ENCODE peak calls at places on chromosome 5, in four cellular contexts. B is SK-N-MC, Z is hepatocyte, S is GM23248. I is an unnamed sample.

GRCh38 chr5:116042375-116042774 is 10.1 kb downstream of the ARL14EPL start:
- DNase-seq in B (no peak), Z (no peak), S (no peak), I (no peak)

GRCh38 chr5:89047591-89047990 is 164.6 kb upstream of the MEF2C start:
- DNase-seq in B (no peak), Z (no peak), S (peak; percentile 77), I (no peak)

GRCh38 chr5:10328323-10328722 is 20.6 kb upstream of the CMBL start:
- DNase-seq in B (no peak), Z (no peak), S (no peak), I (no peak)

GRCh38 chr5:103293719-103294118 is 35.2 kb downstream of the MACIR start:
- DNase-seq in B (no peak), Z (no peak), S (no peak), I (no peak)

GRCh38 chr5:893711-894110 is 1.0 kb downstream of the TRIP13 start:
- DNase-seq in B (no peak), Z (no peak), S (no peak), I (no peak)

GRCh38 chr5:7754997-7755596 is 95.8 kb downstream of the CFAP90 start:
- DNase-seq in B (no peak), Z (peak; percentile 83), S (peak; percentile 55), I (peak; percentile 45)

GRCh38 chr5:139271201-139272027 is 22.1 kb upstream of the MATR3 start:
- DNase-seq in B (no peak), Z (peak; percentile 58), S (peak; percentile 94), I (no peak)

GRCh38 chr5:122220498-122220897 is 91.2 kb downstream of the ZNF474 start:
- DNase-seq in B (no peak), Z (no peak), S (no peak), I (no peak)

GRCh38 chr5:40675396-40676133 is 4.2 kb upstream of the PTGER4 start:
- DNase-seq in B (no peak), Z (no peak), S (no peak), I (no peak)

GRCh38 chr5:93512799-93513198 is 68.2 kb downstream of the NR2F1-AS1 start:
- DNase-seq in B (no peak), Z (no peak), S (peak; percentile 89), I (no peak)

GRCh38 chr5:58266402-58266801 is 193.5 kb downstream of the PLK2 start:
- DNase-seq in B (no peak), Z (no peak), S (peak; percentile 62), I (no peak)

GRCh38 chr5:103041071-103041676 is 78.8 kb downstream of the GIN1 start:
- DNase-seq in B (peak; percentile 18), Z (peak; percentile 32), S (peak; percentile 62), I (peak; percentile 77)

GRCh38 chr5:169416583-169417196 is 115.8 kb upstream of the SLIT3 start:
- DNase-seq in B (no peak), Z (peak; percentile 21), S (peak; percentile 100), I (peak; percentile 8)

GRCh38 chr5:122412966-122413365 is 100.9 kb downstream of the SNCAIP start:
- DNase-seq in B (no peak), Z (no peak), S (no peak), I (no peak)

GRCh38 chr5:94702729-94703128 is 84.3 kb downstream of the SLF1 start:
- DNase-seq in B (no peak), Z (no peak), S (no peak), I (no peak)

GRCh38 chr5:36599986-36600779 is 6.2 kb upstream of the SLC1A3 start:
- DNase-seq in B (no peak), Z (no peak), S (peak; percentile 59), I (no peak)

GRCh38 chr5:55278778-55279177 is 28.7 kb downstream of the DHX29 start:
- DNase-seq in B (no peak), Z (no peak), S (peak; percentile 68), I (no peak)
- H3K36me3 ChIP-seq in B (peaks cover 78% of the 10 kb centered on the region), Z (no peaks in the 10 kb centered on the region), S (peaks cover 70% of the 10 kb centered on the region), I (peaks cover 57% of the 10 kb centered on the region)

GRCh38 chr5:95780597-95780996 is 41.9 kb downstream of the GLRX start:
- DNase-seq in B (no peak), Z (peak; percentile 22), S (peak; percentile 45), I (no peak)
- TF ChIP-seq EZH2 in B (no peak), Z (no peak), S (no peak), I (no peak)

DNA sequence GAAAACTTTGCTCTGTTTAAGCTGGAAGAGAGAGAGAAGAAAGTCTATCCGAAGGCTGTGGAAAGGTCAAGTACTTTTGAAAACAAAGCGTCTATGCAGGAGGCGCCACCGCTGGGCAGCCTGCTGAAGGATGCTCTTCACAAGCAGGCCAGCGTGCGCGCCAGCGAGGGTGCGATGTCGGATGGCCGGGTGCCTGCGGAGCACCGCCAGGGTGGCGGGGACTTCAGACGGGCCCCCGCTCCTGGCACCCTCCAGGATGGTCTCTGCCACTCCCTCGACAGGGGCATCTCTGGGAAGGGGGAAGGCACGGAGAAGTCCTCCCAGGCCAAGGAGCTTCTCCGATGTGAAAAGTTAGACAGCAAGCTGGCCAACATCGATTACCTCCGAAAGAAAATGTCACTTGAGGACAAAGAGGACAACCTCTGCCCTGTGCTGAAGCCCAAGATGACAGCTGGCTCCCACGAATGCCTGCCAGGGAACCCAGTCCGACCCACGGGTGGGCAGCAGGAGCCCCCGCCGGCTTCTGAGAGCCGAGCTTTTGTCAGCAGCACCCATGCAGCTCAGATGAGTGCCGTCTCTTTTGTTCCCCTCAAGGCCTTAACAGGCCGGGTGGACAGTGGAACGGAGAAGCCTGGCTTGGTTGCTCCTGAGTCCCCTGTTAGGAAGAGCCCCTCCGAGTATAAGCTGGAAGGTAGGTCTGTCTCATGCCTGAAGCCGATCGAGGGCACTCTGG is 32.6 kb downstream of the CD180 start:
- DNase-seq in B (no peak), Z (no peak), S (no peak), I (no peak)
- H3K36me3 ChIP-seq in B (no peaks in the 10 kb centered on the region), Z (no peaks in the 10 kb centered on the region), S (no peaks in the 10 kb centered on the region), I (no peaks in the 10 kb centered on the region)

GRCh38 chr5:76083555-76084495 is 642 bp downstream of the SV2C start:
- DNase-seq in B (no peak), Z (peak; percentile 13), S (peak; percentile 20), I (peak; percentile 54)
- TF ChIP-seq EZH2 in B (no peak), Z (peak; percentile 85), S (peak; percentile 65), I (peak; percentile 91)

DNA sequence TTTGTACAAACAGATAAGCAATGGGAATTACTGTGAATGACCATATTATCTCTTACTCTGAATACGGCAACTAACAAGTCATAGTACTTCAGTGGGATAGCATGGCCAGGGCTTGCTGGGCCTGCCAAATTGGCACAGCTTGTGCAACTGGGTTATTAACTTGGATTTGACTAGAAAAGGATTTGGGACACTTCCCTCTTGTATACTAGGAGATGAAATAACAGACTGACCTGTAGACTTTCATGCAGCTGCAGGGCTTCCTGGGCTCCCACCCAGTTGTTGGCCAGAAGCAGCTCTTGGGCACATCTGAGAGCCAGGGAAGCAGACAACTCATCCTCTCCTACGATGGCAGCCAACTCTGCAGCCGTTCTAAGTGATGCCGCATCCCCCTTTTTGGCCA is 39.8 kb downstream of the CNOT8 start:
- DNase-seq in B (no peak), Z (no peak), S (no peak), I (no peak)
- H3K36me3 ChIP-seq in B (peaks cover 90% of the 10 kb centered on the region), Z (no peaks in the 10 kb centered on the region), S (peaks cover 46% of the 10 kb centered on the region), I (peaks cover 89% of the 10 kb centered on the region)

GRCh38 chr5:174733836-174734235 is 9.5 kb downstream of the MSX2 start:
- DNase-seq in B (peak; percentile 89), Z (no peak), S (no peak), I (no peak)

GRCh38 chr5:174729075-174729680 is 4.8 kb downstream of the MSX2 start:
- DNase-seq in B (no peak), Z (no peak), S (no peak), I (no peak)

GRCh38 chr5:174732040-174733020 is 7.9 kb downstream of the MSX2 start:
- DNase-seq in B (no peak), Z (no peak), S (no peak), I (no peak)

GRCh38 chr5:174733091-174733690 is 8.8 kb downstream of the MSX2 start:
- DNase-seq in B (no peak), Z (no peak), S (no peak), I (no peak)

DNA sequence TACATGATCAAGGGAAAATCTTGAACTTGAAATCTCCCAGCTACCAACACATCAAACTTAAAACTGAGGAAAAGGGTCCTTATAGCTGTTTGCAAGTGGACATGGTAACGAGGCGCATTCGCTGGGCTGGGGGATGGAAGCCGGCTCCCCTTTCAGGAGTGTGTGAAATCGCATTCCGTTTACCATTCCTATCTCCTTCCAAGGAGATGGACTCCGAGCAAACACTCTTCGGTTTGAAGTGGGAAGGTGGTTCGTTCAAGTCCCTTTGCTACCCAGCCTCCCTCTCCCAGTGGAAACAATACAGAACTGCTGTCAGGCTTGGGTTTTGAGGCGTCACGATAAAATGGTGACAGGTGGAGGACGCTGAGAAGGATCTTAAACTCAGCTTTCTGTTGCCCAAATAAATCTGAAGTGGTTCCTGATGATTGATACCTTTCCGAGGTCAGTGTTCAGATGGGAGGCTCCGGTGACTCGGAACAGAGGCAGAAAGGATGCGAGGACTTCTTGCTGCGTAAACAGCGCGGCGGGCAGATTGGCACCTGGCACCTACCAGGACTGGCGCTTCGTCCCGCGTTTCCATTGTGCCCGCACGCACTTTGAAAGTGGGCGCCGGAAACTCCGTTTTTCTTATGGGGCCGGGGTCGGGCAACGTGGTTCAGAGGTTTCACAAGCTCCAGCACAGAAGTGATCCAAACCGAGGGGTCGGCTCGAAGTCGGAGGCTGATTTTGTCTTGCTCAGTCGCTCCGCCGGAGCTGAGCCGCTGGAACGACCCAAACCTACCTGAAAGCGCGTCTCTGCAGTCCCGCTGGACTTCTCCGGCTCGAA is 7.0 kb downstream of the MSX2 start:
- DNase-seq in B (no peak), Z (no peak), S (no peak), I (no peak)
- TF ChIP-seq EZH2 in B (no peak), Z (peak; percentile 73), S (no peak), I (peak; percentile 82)

DNA sequence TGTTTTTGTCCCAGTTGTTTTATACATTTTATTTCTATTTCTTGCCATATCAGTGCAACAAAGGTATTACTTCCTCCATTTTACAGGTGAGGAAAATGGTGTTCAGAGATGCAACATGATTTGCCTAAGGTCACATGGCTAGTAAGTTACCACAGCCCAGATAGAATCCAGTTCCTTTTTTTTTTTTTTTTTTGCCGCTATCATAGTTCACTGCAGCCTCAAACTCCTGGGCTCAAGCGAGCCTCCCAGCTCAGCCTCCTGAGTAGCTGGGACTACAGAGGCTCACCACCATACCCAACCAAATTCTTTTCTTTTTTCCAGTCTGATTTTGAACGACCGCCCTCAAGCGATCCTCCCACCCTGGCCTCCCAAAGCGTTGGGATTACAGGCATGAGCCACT is 480 bp upstream of the CCDC69 start:
- DNase-seq in B (no peak), Z (no peak), S (no peak), I (no peak)
- H3K36me3 ChIP-seq in B (no peaks in the 10 kb centered on the region), Z (no peaks in the 10 kb centered on the region), S (no peaks in the 10 kb centered on the region), I (no peaks in the 10 kb centered on the region)

I was measured in A673.